ENCODE peak calls at places on chromosomes 4 and X, in eight cellular contexts. Z, S, Q, D, T, V, G and M are unnamed samples.

GRCh38 chrX:69309074-69309792 is 144.0 kb upstream of the PJA1 start:
- DNase-seq in Z (no peak), Q (no peak), D (no peak), T (no peak), G (no peak), S (no peak), V (no peak), M (no peak)

GRCh38 chr4:101667348-101667747 is 123.2 kb upstream of the BANK1 start:
- DNase-seq in T (no peak), S (no peak), V (peak), D (peak), Z (no peak), Q (no peak), G (no peak), M (no peak)

GRCh38 chr4:71732066-71732465 is 51.8 kb downstream of the GC start:
- DNase-seq in V (peak), G (no peak), Z (no peak), T (no peak), Q (no peak), D (no peak), S (no peak), M (no peak)

GRCh38 chrX:51766546-51766945 is 23.3 kb downstream of the GSPT2 start:
- DNase-seq in Z (no peak), S (no peak), T (no peak), G (no peak), V (no peak), Q (no peak), D (no peak), M (no peak)

GRCh38 chr4:41052287-41052686 is 162.1 kb downstream of the APBB2 start:
- DNase-seq in G (no peak), V (no peak), T (no peak), Q (no peak), S (no peak), D (no peak), Z (no peak), M (no peak)

GRCh38 chr4:25826074-25826752 is 36.6 kb downstream of the SEL1L3 start:
- DNase-seq in D (no peak), Z (no peak), S (no peak), V (no peak), T (no peak), G (no peak), Q (no peak), M (no peak)

GRCh38 chrX:13103111-13103913 is 58.9 kb upstream of the FAM9C start:
- DNase-seq in Q (no peak), D (no peak), T (no peak), G (no peak), Z (no peak), S (no peak), V (no peak), M (no peak)

GRCh38 chr4:82898322-82899243 is 2.0 kb upstream of the THAP9 start:
- DNase-seq in T (no peak), S (no peak), G (no peak), Z (no peak), V (peak), D (peak), Q (peak), M (peak)

GRCh38 chr4:3635090-3635820 is 103.0 kb upstream of the LRPAP1 start:
- DNase-seq in V (no peak), Z (no peak), Q (peak), D (no peak), T (no peak), S (no peak), G (no peak), M (no peak)

GRCh38 chr4:139243448-139244365 is 36.3 kb downstream of the MGARP start:
- DNase-seq in V (peak), T (no peak), Q (peak), Z (no peak), S (no peak), G (no peak), D (peak), M (no peak)

GRCh38 chr4:13678186-13678924 is 50.8 kb upstream of the BOD1L1 start:
- DNase-seq in S (no peak), D (no peak), Z (no peak), Q (no peak), V (no peak), T (no peak), G (no peak), M (no peak)

GRCh38 chrX:123626962-123627361 is 105.9 kb downstream of the THOC2 start:
- DNase-seq in Z (no peak), G (no peak), D (peak), S (no peak), V (no peak), T (no peak), Q (no peak), M (no peak)

GRCh38 chr4:13544556-13545393 is 467 bp upstream of the NKX3-2 start:
- DNase-seq in Z (peak), T (no peak), V (peak), D (peak), G (peak), S (peak), Q (no peak), M (peak)

GRCh38 chr4:42787071-42787463 is 105.4 kb upstream of the GRXCR1 start:
- DNase-seq in G (no peak), V (no peak), S (no peak), Q (no peak), T (no peak), D (no peak), Z (no peak), M (no peak)

GRCh38 chrX:77422886-77423648 is 24.1 kb upstream of the FGF16 start:
- DNase-seq in G (no peak), T (no peak), Q (no peak), Z (no peak), S (no peak), V (peak), D (no peak), M (no peak)